ENCODE peak calls at places on chromosomes 13 and 19, in ten cellular contexts. One of them, this sample, is unnamed.

GRCh38 chr19:51365211-51366049 is 758 bp downstream of the ETFB start:
- DNase-seq in NCI-H1092: no peak
- DNase-seq in nephron progenitor cell: no peak
- DNase-seq in fibroblast of the aortic adventitia: peak; percentile 55
- DNase-seq in central memory CD8-positive, alpha-beta T cell: no peak
- DNase-seq in GM13977: no peak
- DNase-seq in sciatic nerve: no peak
- DNase-seq in IMR-90: peak; percentile 53
- DNase-seq in HEK293T: no peak
- DNase-seq in CD8-positive, alpha-beta memory T cell: no peak
- DNase-seq in this sample: peak; percentile 32

GRCh38 chr19:10881403-10882107 is 10.2 kb downstream of the CARM1 start:
- DNase-seq in NCI-H1092: no peak
- DNase-seq in nephron progenitor cell: peak; percentile 77
- DNase-seq in CD8-positive, alpha-beta memory T cell: no peak
- DNase-seq in fibroblast of the aortic adventitia: no peak
- DNase-seq in central memory CD8-positive, alpha-beta T cell: no peak
- DNase-seq in GM13977: no peak
- DNase-seq in HEK293T: no peak
- DNase-seq in IMR-90: no peak
- DNase-seq in sciatic nerve: no peak
- DNase-seq in this sample: no peak

GRCh38 chr13:45826741-45827140 is 24.8 kb downstream of the SIAH3 start:
- DNase-seq in HEK293T: no peak
- DNase-seq in GM13977: peak; percentile 32
- DNase-seq in IMR-90: no peak
- DNase-seq in NCI-H1092: no peak
- DNase-seq in fibroblast of the aortic adventitia: no peak
- DNase-seq in sciatic nerve: no peak
- DNase-seq in central memory CD8-positive, alpha-beta T cell: no peak
- DNase-seq in nephron progenitor cell: no peak
- DNase-seq in CD8-positive, alpha-beta memory T cell: no peak
- DNase-seq in this sample: no peak

GRCh38 chr19:41324921-41325639 is 15.1 kb downstream of the CCDC97 start:
- DNase-seq in CD8-positive, alpha-beta memory T cell: peak; percentile 54
- DNase-seq in nephron progenitor cell: peak; percentile 73
- DNase-seq in IMR-90: peak; percentile 90
- DNase-seq in fibroblast of the aortic adventitia: peak; percentile 79
- DNase-seq in GM13977: no peak
- DNase-seq in central memory CD8-positive, alpha-beta T cell: no peak
- DNase-seq in HEK293T: no peak
- DNase-seq in sciatic nerve: peak; percentile 76
- DNase-seq in NCI-H1092: no peak
- DNase-seq in this sample: peak; percentile 82

GRCh38 chr13:97627566-97627965 is 193.6 kb downstream of the RAP2A start:
- DNase-seq in CD8-positive, alpha-beta memory T cell: no peak
- DNase-seq in nephron progenitor cell: peak; percentile 36
- DNase-seq in HEK293T: peak; percentile 50
- DNase-seq in IMR-90: peak; percentile 95
- DNase-seq in sciatic nerve: peak; percentile 71
- DNase-seq in fibroblast of the aortic adventitia: peak; percentile 87
- DNase-seq in GM13977: no peak
- DNase-seq in NCI-H1092: peak; percentile 13
- DNase-seq in central memory CD8-positive, alpha-beta T cell: no peak
- DNase-seq in this sample: peak; percentile 56

GRCh38 chr13:23357349-23357748 is 76.2 kb downstream of the SACS start:
- DNase-seq in sciatic nerve: no peak
- DNase-seq in central memory CD8-positive, alpha-beta T cell: no peak
- DNase-seq in fibroblast of the aortic adventitia: peak; percentile 55
- DNase-seq in NCI-H1092: no peak
- DNase-seq in nephron progenitor cell: no peak
- DNase-seq in CD8-positive, alpha-beta memory T cell: no peak
- DNase-seq in HEK293T: no peak
- DNase-seq in GM13977: no peak
- DNase-seq in IMR-90: no peak
- DNase-seq in this sample: no peak

GRCh38 chr13:51801631-51802099 is 2.3 kb downstream of the DHRS12 start:
- DNase-seq in IMR-90: no peak
- DNase-seq in CD8-positive, alpha-beta memory T cell: no peak
- DNase-seq in HEK293T: no peak
- DNase-seq in nephron progenitor cell: no peak
- DNase-seq in NCI-H1092: peak; percentile 72
- DNase-seq in sciatic nerve: peak; percentile 82
- DNase-seq in central memory CD8-positive, alpha-beta T cell: no peak
- DNase-seq in GM13977: no peak
- DNase-seq in fibroblast of the aortic adventitia: no peak
- DNase-seq in this sample: no peak

GRCh38 chr19:32971012-32971595 is 654 bp downstream of the CEP89 start:
- DNase-seq in NCI-H1092: no peak
- DNase-seq in nephron progenitor cell: no peak
- DNase-seq in CD8-positive, alpha-beta memory T cell: no peak
- DNase-seq in fibroblast of the aortic adventitia: no peak
- DNase-seq in HEK293T: no peak
- DNase-seq in GM13977: no peak
- DNase-seq in sciatic nerve: no peak
- DNase-seq in IMR-90: no peak
- DNase-seq in central memory CD8-positive, alpha-beta T cell: no peak
- DNase-seq in this sample: no peak

GRCh38 chr19:16153582-16154336 is 10.3 kb downstream of the HSH2D start:
- DNase-seq in sciatic nerve: no peak
- DNase-seq in nephron progenitor cell: peak; percentile 20
- DNase-seq in CD8-positive, alpha-beta memory T cell: no peak
- DNase-seq in GM13977: no peak
- DNase-seq in central memory CD8-positive, alpha-beta T cell: no peak
- DNase-seq in fibroblast of the aortic adventitia: no peak
- DNase-seq in IMR-90: no peak
- DNase-seq in HEK293T: no peak
- DNase-seq in NCI-H1092: no peak
- DNase-seq in this sample: no peak

GRCh38 chr13:110885966-110886365 is 28.9 kb downstream of the ANKRD10 start:
- DNase-seq in HEK293T: no peak
- DNase-seq in central memory CD8-positive, alpha-beta T cell: no peak
- DNase-seq in fibroblast of the aortic adventitia: no peak
- DNase-seq in GM13977: no peak
- DNase-seq in nephron progenitor cell: no peak
- DNase-seq in sciatic nerve: no peak
- DNase-seq in CD8-positive, alpha-beta memory T cell: no peak
- DNase-seq in NCI-H1092: no peak
- DNase-seq in IMR-90: no peak
- DNase-seq in this sample: no peak

GRCh38 chr19:5782945-5783919 is 1.3 kb downstream of the PRR22 start:
- DNase-seq in IMR-90: no peak
- DNase-seq in fibroblast of the aortic adventitia: no peak
- DNase-seq in nephron progenitor cell: no peak
- DNase-seq in NCI-H1092: no peak
- DNase-seq in GM13977: no peak
- DNase-seq in central memory CD8-positive, alpha-beta T cell: no peak
- DNase-seq in HEK293T: no peak
- DNase-seq in sciatic nerve: no peak
- DNase-seq in CD8-positive, alpha-beta memory T cell: no peak
- DNase-seq in this sample: no peak

GRCh38 chr19:11451942-11452813 is 16.7 kb downstream of the PRKCSH start:
- DNase-seq in nephron progenitor cell: no peak
- DNase-seq in sciatic nerve: no peak
- DNase-seq in IMR-90: no peak
- DNase-seq in NCI-H1092: no peak
- DNase-seq in HEK293T: no peak
- DNase-seq in fibroblast of the aortic adventitia: no peak
- DNase-seq in CD8-positive, alpha-beta memory T cell: no peak
- DNase-seq in GM13977: peak; percentile 87
- DNase-seq in central memory CD8-positive, alpha-beta T cell: no peak
- DNase-seq in this sample: no peak